ENCODE peak calls at places on chromosomes 2 and 18, in five cellular contexts. P is activated CD4-positive, alpha-beta T cell treated with anti-CD3 and anti-CD28 coated beads, Interleukin-2, amount 10 ng/mL, durations not matched to agents 7 days and 5 days; I is amygdala; D is GM23338; X is AG08395. L is an unnamed sample.

GRCh38 chr2:25276569-25277465 is 64.9 kb downstream of the DNMT3A start:
- DNase-seq in P (peak; percentile 74), I (peak; percentile 61), D (peak; percentile 85), X (peak; percentile 33), L (no peak)

GRCh38 chr2:75787532-75788132 is 76.9 kb upstream of the GCFC2 start:
- DNase-seq in D (peak; percentile 79), X (peak; percentile 22), I (no peak), P (no peak), L (peak; percentile 42)

GRCh38 chr2:78907089-78907488 is 118.4 kb upstream of the REG3G start:
- DNase-seq in I (no peak), X (no peak), D (no peak), P (no peak), L (no peak)

GRCh38 chr2:64400733-64401500 is 53.0 kb upstream of the LGALSL start:
- DNase-seq in X (no peak), P (no peak), I (no peak), D (no peak), L (no peak)

GRCh38 chr2:172462393-172463381 is 35.3 kb downstream of the ITGA6 start:
- DNase-seq in I (no peak), P (peak; percentile 77), D (no peak), X (no peak), L (peak; percentile 16)

GRCh38 chr2:11387100-11387390 is 42.6 kb upstream of the ROCK2 start:
- DNase-seq in X (peak; percentile 70), I (no peak), P (no peak), D (no peak), L (no peak)

GRCh38 chr2:108460345-108461037 is 11.5 kb downstream of the GCC2 start:
- DNase-seq in P (no peak), I (no peak), X (no peak), D (no peak), L (no peak)

GRCh38 chr2:127694986-127695385 is 6.3 kb upstream of the SFT2D3 start:
- DNase-seq in X (no peak), I (no peak), P (no peak), D (no peak), L (no peak)

GRCh38 chr2:154698789-154699559 is 479 bp downstream of the KCNJ3 start:
- DNase-seq in I (no peak), P (no peak), X (no peak), D (peak; percentile 44), L (no peak)

GRCh38 chr2:938181-939005 is 12.3 kb upstream of the SNTG2 start:
- DNase-seq in P (no peak), I (no peak), X (no peak), D (no peak), L (peak; percentile 42)

GRCh38 chr2:213763963-213764362 is 479.7 kb downstream of the SPAG16 start:
- DNase-seq in D (no peak), I (no peak), P (no peak), X (no peak), L (no peak)

GRCh38 chr2:105315314-105315713 is 14.2 kb downstream of the TGFBRAP1 start:
- DNase-seq in X (no peak), I (no peak), P (no peak), D (no peak), L (no peak)

GRCh38 chr2:193475038-193475437 is 1280.3 kb upstream of the TMEFF2 start:
- DNase-seq in P (no peak), I (no peak), X (no peak), D (no peak), L (no peak)

GRCh38 chr2:7924033-7924762 is 757.7 kb upstream of the ID2 start:
- DNase-seq in X (no peak), I (no peak), P (no peak), D (no peak), L (no peak)

GRCh38 chr2:186903183-186903582 is 54.2 kb upstream of the ZSWIM2 start:
- DNase-seq in I (no peak), D (peak; percentile 33), X (no peak), P (no peak), L (peak; percentile 23)

GRCh38 chr2:215899111-215900074 is 114.0 kb downstream of the MREG start:
- DNase-seq in P (no peak), X (peak; percentile 86), D (no peak), I (no peak), L (no peak)

GRCh38 chr2:174633621-174633927 is 36.0 kb upstream of the WIPF1 start:
- DNase-seq in X (no peak), P (no peak), I (no peak), D (no peak), L (peak; percentile 20)

GRCh38 chr2:215790548-215791421 is 222.6 kb downstream of the MREG start:
- DNase-seq in P (no peak), D (no peak), X (no peak), I (no peak), L (no peak)

GRCh38 chr2:10331702-10332401 is 29.1 kb downstream of the HPCAL1 start:
- DNase-seq in P (peak; percentile 51), X (no peak), I (no peak), D (no peak), L (peak; percentile 18)

GRCh38 chr18:70376137-70376913 is 87.5 kb downstream of the SOCS6 start:
- DNase-seq in I (no peak), P (no peak), D (no peak), X (no peak), L (no peak)

GRCh38 chr2:111952871-111953497 is 54.6 kb downstream of the MERTK start:
- DNase-seq in X (no peak), P (no peak), D (no peak), I (no peak), L (no peak)

GRCh38 chr18:21557607-21558253 is 42.8 kb downstream of the ESCO1 start:
- DNase-seq in D (peak; percentile 6), P (no peak), X (no peak), I (no peak), L (no peak)

L was measured in RCC 7860.